ENCODE peak calls at places on chromosomes 13 and 19, in eight cellular contexts. Q, R, Y, S, D, A, V and K are unnamed samples.
A peak's percentile ranks its signal among the peaks of the same experiment; 100 is the strongest.

GRCh38 chr13:42696191-42696590 is 85.2 kb upstream of the FAM216B start:
- DNase-seq in S (no peak), V (no peak), A (no peak), D (no peak), Y (no peak), R (no peak), Q (no peak), K (no peak)

GRCh38 chr13:61247149-61247936 is 168.3 kb downstream of the PCDH20 start:
- DNase-seq in V (no peak), R (no peak), A (no peak), D (no peak), Q (no peak), S (no peak), Y (no peak), K (no peak)

GRCh38 chr13:112434032-112434431 is 57.9 kb downstream of the SPACA7 start:
- DNase-seq in V (no peak), Y (no peak), A (no peak), D (no peak), R (no peak), S (no peak), Q (no peak), K (peak; percentile 34)

GRCh38 chr19:58544591-58545285 is 874 bp downstream of the TRIM28 start:
- DNase-seq in Q (no peak), V (peak; percentile 73), Y (peak; percentile 77), A (no peak), S (no peak), R (peak; percentile 36), D (no peak), K (no peak)

GRCh38 chr13:113581871-113582270 is 2.7 kb upstream of the TFDP1 start:
- DNase-seq in R (no peak), Y (no peak), D (no peak), Q (no peak), V (no peak), S (no peak), A (no peak), K (no peak)

GRCh38 chr13:111937763-111938375 is 129.1 kb upstream of the SOX1 start:
- DNase-seq in A (no peak), Y (no peak), D (no peak), R (no peak), S (no peak), Q (no peak), V (no peak), K (peak; percentile 21)

GRCh38 chr13:54337526-54337925 is 1308.9 kb downstream of the OLFM4 start:
- DNase-seq in Y (no peak), A (no peak), S (no peak), R (no peak), D (no peak), Q (no peak), V (no peak), K (no peak)

GRCh38 chr19:17618919-17619318 is 63.5 kb downstream of the COLGALT1 start:
- DNase-seq in Q (no peak), S (no peak), R (no peak), Y (no peak), A (no peak), V (no peak), D (no peak), K (no peak)

GRCh38 chr19:50207730-50208129 is 4.3 kb downstream of the MYH14 start:
- DNase-seq in Y (no peak), S (no peak), V (no peak), Q (no peak), A (no peak), D (no peak), R (no peak), K (no peak)

GRCh38 chr19:10701955-10702307 is 692 bp downstream of the QTRT1 start:
- DNase-seq in S (no peak), Y (no peak), A (no peak), Q (no peak), V (peak; percentile 38), D (no peak), R (no peak), K (no peak)

GRCh38 chr13:66520511-66521390 is 709.4 kb downstream of the PCDH9 start:
- DNase-seq in A (no peak), V (no peak), D (no peak), S (no peak), R (no peak), Y (no peak), Q (no peak), K (no peak)

GRCh38 chr13:101514100-101514499 is 61.6 kb downstream of the ITGBL1 start:
- DNase-seq in A (no peak), Q (no peak), S (no peak), Y (no peak), R (no peak), D (no peak), V (no peak), K (no peak)

GRCh38 chr19:41302624-41303351 is 7.2 kb upstream of the CCDC97 start:
- DNase-seq in Q (no peak), D (no peak), A (no peak), S (no peak), R (no peak), Y (no peak), V (no peak), K (no peak)

GRCh38 chr13:35727881-35728280 is 251.4 kb upstream of the MAB21L1 start:
- DNase-seq in D (no peak), A (no peak), R (no peak), V (no peak), S (no peak), Q (no peak), Y (no peak), K (no peak)

GRCh38 chr19:18109731-18110671 is 12.4 kb downstream of the MAST3 start:
- DNase-seq in R (no peak), Q (peak; percentile 54), A (peak; percentile 79), V (no peak), D (no peak), Y (peak; percentile 67), S (no peak), K (no peak)

GRCh38 chr19:38665950-38666661 is 18.7 kb downstream of the ACTN4 start:
- DNase-seq in S (peak; percentile 65), A (peak; percentile 84), R (peak; percentile 87), Q (peak; percentile 83), Y (peak; percentile 85), D (no peak), V (peak; percentile 90), K (peak; percentile 82)

DNA sequence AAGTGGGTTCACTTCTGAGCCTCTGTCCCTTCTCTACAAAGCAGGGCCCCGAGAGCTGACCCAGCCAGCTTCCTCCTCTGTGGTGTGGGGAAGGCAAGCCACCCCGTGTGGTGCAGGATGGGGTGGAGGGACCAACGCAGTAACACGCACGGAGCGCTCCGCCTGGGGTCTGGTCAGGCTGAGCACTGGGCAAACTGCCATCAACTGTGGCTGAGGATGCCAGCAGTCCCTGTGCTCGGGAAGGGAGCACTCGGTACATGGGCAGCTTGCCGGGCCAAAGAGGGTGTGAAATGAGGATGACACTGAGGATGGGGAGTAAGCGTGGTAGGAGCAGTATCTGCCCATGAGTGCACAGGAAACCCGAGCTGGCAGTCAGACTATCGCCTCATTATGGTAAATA is 7.6 kb upstream of the GMIP start:
- DNase-seq in S (no peak), V (no peak), D (no peak), R (peak; percentile 11), A (no peak), Q (no peak), Y (peak; percentile 66), K (no peak)
- H3K36me3 ChIP-seq in S (peaks cover 74% of the 10 kb centered on the region), V (peaks cover 73% of the 10 kb centered on the region), D (peaks cover 87% of the 10 kb centered on the region), R (no peaks in the 10 kb centered on the region), A (peaks cover 93% of the 10 kb centered on the region), Q (peaks cover 26% of the 10 kb centered on the region), Y (peaks cover 100% of the 10 kb centered on the region), K (peaks cover 92% of the 10 kb centered on the region)

DNA sequence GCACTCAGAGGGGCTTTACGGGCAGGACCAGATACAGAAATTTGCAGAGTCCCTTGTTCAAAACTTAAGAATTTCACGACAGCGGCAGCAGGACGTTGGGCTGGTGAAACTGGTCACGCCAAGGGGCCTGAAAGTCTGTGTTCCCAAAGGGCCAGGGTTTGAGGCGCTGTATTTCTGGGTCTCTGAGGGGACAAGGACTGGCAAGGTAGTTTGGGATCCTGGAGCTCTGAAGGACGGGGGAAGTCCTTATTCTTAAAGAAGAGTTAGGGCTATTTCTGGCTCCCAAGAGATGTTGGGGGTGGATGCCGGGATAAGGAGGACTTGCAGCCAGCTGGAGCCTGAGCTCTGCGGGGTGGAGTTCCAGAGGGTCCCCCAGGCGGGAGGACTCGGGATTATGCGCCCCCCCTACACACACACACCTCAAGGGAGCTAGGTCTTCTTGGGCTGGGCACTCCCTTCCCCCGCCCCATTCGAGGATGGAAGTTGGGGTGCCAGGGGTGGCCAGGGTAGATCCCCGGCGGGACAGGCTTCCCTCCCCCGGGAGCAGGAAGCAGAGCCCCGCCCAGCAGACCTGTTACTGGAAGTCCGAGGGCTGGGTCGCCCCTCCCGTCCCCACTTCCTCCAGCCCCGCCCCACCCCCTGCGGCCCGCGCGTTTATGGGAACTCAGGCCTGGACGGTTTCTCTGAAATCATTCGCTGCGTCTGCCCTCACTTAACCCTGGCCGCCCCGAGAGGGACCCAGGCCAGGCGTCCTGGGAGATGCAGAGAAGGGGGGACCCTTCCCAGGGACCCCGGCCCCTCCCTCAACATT is 5.6 kb downstream of the BCL3 start:
- DNase-seq in R (peak; percentile 91), Y (peak; percentile 94), S (peak; percentile 89), A (peak; percentile 95), Q (peak; percentile 96), D (peak; percentile 87), V (no peak), K (peak; percentile 95)
- H3K36me3 ChIP-seq in R (no peaks in the 10 kb centered on the region), Y (peaks cover 14% of the 10 kb centered on the region), S (no peaks in the 10 kb centered on the region), A (peaks cover 4% of the 10 kb centered on the region), Q (no peaks in the 10 kb centered on the region), D (peaks cover 3% of the 10 kb centered on the region), V (no peaks in the 10 kb centered on the region), K (peaks cover 27% of the 10 kb centered on the region)

DNA sequence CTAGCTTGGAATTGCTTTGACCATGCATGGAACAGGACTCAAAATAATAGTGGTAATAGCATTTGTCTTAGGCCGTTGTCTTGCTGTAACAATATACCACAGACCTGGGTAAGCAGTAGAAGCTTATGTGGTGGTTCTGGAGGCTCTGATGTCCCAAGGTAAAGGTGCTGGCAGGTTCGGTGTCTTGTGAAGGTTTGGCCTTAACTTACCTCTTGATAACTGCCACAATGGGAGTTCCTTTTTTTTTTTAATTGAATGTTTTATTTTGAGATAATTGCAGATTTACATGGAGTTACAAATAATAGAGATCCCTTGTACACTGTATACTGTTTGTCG is 5.8 kb downstream of the RPL21 start:
- DNase-seq in Q (no peak), R (no peak), V (no peak), D (no peak), S (no peak), A (no peak), Y (no peak), K (no peak)
- H3K36me3 ChIP-seq in Q (peaks cover 23% of the 10 kb centered on the region), R (no peaks in the 10 kb centered on the region), V (peaks cover 21% of the 10 kb centered on the region), D (peaks cover 30% of the 10 kb centered on the region), S (peaks cover 5% of the 10 kb centered on the region), A (peaks cover 41% of the 10 kb centered on the region), Y (peaks cover 46% of the 10 kb centered on the region), K (peaks cover 52% of the 10 kb centered on the region)

DNA sequence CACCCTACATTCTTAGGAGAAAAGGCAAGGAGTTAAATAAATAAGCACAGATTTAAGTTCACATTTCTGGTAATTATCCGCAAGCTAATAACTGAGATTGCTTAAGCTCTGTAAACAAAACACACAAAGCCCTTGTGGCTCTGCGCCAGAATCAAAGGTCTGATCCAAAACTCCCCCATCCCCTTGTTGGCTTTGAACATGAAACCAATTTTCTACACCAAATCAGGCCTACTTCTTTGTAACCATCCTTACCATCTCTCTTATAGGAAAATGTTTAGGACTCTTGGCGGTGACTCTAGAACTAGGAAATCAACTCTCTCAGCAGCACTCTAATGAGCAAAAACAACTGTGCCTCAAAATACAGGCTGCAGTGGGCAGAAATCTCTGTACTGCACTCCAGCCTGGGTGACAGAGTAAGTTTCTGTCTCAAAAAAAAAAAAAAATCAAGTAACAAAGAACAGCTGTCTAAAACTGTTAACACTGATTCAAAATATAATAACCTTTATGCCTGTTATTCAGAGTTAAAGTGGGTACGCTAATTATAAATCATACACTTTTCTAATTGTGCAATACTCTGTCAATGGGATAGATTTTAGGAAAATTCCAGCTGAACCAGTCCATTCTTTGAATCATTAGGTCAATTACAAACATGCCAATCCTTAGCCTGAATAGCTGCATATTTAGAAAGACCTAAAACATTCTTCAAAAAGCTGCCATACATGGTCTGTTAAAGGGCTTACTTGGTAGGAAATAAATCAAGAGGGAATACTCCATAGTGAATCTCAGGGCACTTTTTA is 25.7 kb downstream of the ABCC4 start:
- DNase-seq in S (no peak), A (no peak), D (no peak), Y (no peak), R (no peak), V (no peak), Q (no peak), K (no peak)
- H3K36me3 ChIP-seq in S (no peaks in the 10 kb centered on the region), A (no peaks in the 10 kb centered on the region), D (no peaks in the 10 kb centered on the region), Y (no peaks in the 10 kb centered on the region), R (no peaks in the 10 kb centered on the region), V (no peaks in the 10 kb centered on the region), Q (no peaks in the 10 kb centered on the region), K (no peaks in the 10 kb centered on the region)